ENCODE peak calls at places on chromosomes 13 and 19, in four cellular contexts. E, Z, K and X are unnamed samples.

GRCh38 chr13:76387561-76387960 is 498.6 kb downstream of the KCTD12 start:
- DNase-seq in K (no peak), Z (no peak), E (no peak), X (no peak)

GRCh38 chr13:26629260-26629659 is 71.8 kb downstream of the WASF3 start:
- DNase-seq in K (no peak), E (no peak), Z (no peak), X (no peak)

GRCh38 chr13:27131202-27131623 is 40.4 kb downstream of the USP12 start:
- DNase-seq in E (peak), Z (no peak), K (peak), X (peak)

GRCh38 chr19:11377237-11377636 is 2.8 kb downstream of the SWSAP1 start:
- DNase-seq in E (peak), K (no peak), Z (no peak), X (no peak)

GRCh38 chr19:40229484-40229883 is 3.0 kb upstream of the CCNP start:
- DNase-seq in Z (no peak), E (no peak), K (no peak), X (no peak)

GRCh38 chr19:29245221-29245620 is 32.3 kb upstream of the UQCRFS1 start:
- DNase-seq in E (no peak), K (no peak), Z (no peak), X (no peak)

GRCh38 chr13:60226507-60226906 is 62.8 kb upstream of the DIAPH3 start:
- DNase-seq in K (no peak), Z (no peak), E (no peak), X (no peak)

GRCh38 chr19:2359992-2360875 is at the start of gene TMPRSS9:
- DNase-seq in Z (no peak), K (no peak), E (no peak), X (no peak)

GRCh38 chr13:27367570-27367969 is 56.8 kb upstream of the GTF3A start:
- DNase-seq in E (no peak), Z (no peak), K (no peak), X (no peak)

GRCh38 chr13:111999352-111999751 is 67.6 kb upstream of the SOX1 start:
- DNase-seq in K (no peak), Z (no peak), E (no peak), X (no peak)

GRCh38 chr13:67023088-67023893 is 206.8 kb downstream of the PCDH9 start:
- DNase-seq in Z (no peak), K (no peak), E (peak), X (no peak)

GRCh38 chr19:55474269-55475265 is 1.9 kb upstream of the ZNF628 start:
- DNase-seq in K (no peak), Z (no peak), E (peak), X (no peak)

GRCh38 chr13:55517312-55517711 is 1623.4 kb upstream of the PRR20A start:
- DNase-seq in Z (no peak), E (no peak), K (no peak), X (no peak)

GRCh38 chr13:33017410-33017929 is 1.2 kb downstream of the KL start:
- DNase-seq in E (no peak), Z (peak), K (no peak), X (no peak)

GRCh38 chr19:13243971-13244370 is 93.8 kb downstream of the IER2 start:
- DNase-seq in Z (no peak), E (no peak), K (no peak), X (no peak)

GRCh38 chr19:2333027-2333806 is 4.7 kb downstream of the SPPL2B start:
- DNase-seq in K (no peak), E (no peak), Z (no peak), X (peak)

GRCh38 chr19:30784850-30785459 is 412.8 kb downstream of the ZNF536 start:
- DNase-seq in E (no peak), K (peak), Z (peak), X (peak)

GRCh38 chr13:36680918-36681317 is 7.1 kb downstream of the SERTM1 start:
- DNase-seq in K (no peak), E (no peak), Z (no peak), X (peak)

GRCh38 chr19:12802267-12803106 is 618 bp downstream of the THSD8 start:
- DNase-seq in Z (no peak), K (no peak), E (no peak), X (no peak)

GRCh38 chr19:34288381-34288780 is 34.0 kb downstream of the GARRE1 start:
- DNase-seq in K (no peak), Z (no peak), E (no peak), X (no peak)

GRCh38 chr13:38686635-38687245 is at the start of gene FREM2:
- DNase-seq in Z (no peak), E (peak), K (no peak), X (peak)

GRCh38 chr19:34499155-34499834 is 17.7 kb downstream of the WTIP start:
- DNase-seq in Z (no peak), E (no peak), K (no peak), X (no peak)

GRCh38 chr19:33438016-33438671 is 64.6 kb downstream of the CEBPG start:
- DNase-seq in E (no peak), K (no peak), Z (peak), X (peak)

GRCh38 chr13:99196466-99197256 is 4.0 kb upstream of the UBAC2 start:
- DNase-seq in Z (no peak), K (no peak), E (no peak), X (no peak)

GRCh38 chr19:37955986-37956385 is 49.0 kb downstream of the SIPA1L3 start:
- DNase-seq in K (no peak), E (no peak), Z (no peak), X (no peak)

GRCh38 chr13:66624302-66624701 is 605.8 kb downstream of the PCDH9 start:
- DNase-seq in Z (no peak), E (no peak), K (no peak), X (no peak)

GRCh38 chr13:40132249-40132648 is 476.8 kb downstream of the COG6 start:
- DNase-seq in K (no peak), E (no peak), Z (no peak), X (no peak)

GRCh38 chr13:41603917-41604316 is 146.6 kb downstream of the RGCC start:
- DNase-seq in Z (no peak), K (no peak), E (peak), X (no peak)

GRCh38 chr19:51938936-51939335 is 11.7 kb downstream of the ZNF613 start:
- DNase-seq in Z (no peak), K (no peak), E (no peak), X (no peak)

GRCh38 chr13:30065181-30065580 is 214.8 kb upstream of the UBL3 start:
- DNase-seq in E (no peak), K (no peak), Z (no peak), X (no peak)

GRCh38 chr19:9413240-9413954 is 22.0 kb downstream of the ZNF266 start:
- DNase-seq in Z (no peak), K (no peak), E (no peak), X (no peak)

GRCh38 chr13:51259359-51259645 is 37.1 kb downstream of the FAM124A start:
- DNase-seq in Z (no peak), E (no peak), K (no peak), X (no peak)